ENCODE peak calls at places on chromosomes 1 and 21, in eight cellular contexts. H, E, L, C, T, G, P and U are unnamed samples.

GRCh38 chr1:89610457-89610991 is 22.4 kb upstream of the LRRC8C start:
- DNase-seq in C (no peak), H (no peak), L (no peak), T (no peak), P (no peak), E (no peak), G (no peak), U (no peak)

GRCh38 chr1:245858683-245859509 is 648.2 kb downstream of the SMYD3 start:
- DNase-seq in C (no peak), L (no peak), T (no peak), P (no peak), G (no peak), H (no peak), E (peak; percentile 71), U (no peak)

GRCh38 chr1:234595899-234596298 is 14.1 kb downstream of the IRF2BP2 start:
- DNase-seq in T (no peak), P (no peak), L (no peak), G (no peak), E (no peak), H (no peak), C (no peak), U (no peak)

GRCh38 chr1:82373710-82374109 is 573.0 kb downstream of the ADGRL2 start:
- DNase-seq in C (no peak), L (no peak), G (no peak), P (no peak), H (no peak), T (no peak), E (no peak), U (no peak)

GRCh38 chr1:23578311-23578996 is 19.2 kb upstream of the ID3 start:
- DNase-seq in T (no peak), E (peak; percentile 57), P (no peak), L (no peak), C (no peak), H (no peak), G (no peak), U (no peak)

GRCh38 chr21:45590246-45590725 is 48.0 kb upstream of the SLC19A1 start:
- DNase-seq in H (peak; percentile 57), C (no peak), T (no peak), P (peak; percentile 7), L (peak; percentile 87), E (peak; percentile 69), G (no peak), U (peak; percentile 31)

GRCh38 chr1:243708210-243708609 is 141.8 kb downstream of the AKT3 start:
- DNase-seq in C (no peak), L (no peak), T (no peak), G (no peak), H (no peak), E (peak; percentile 42), P (no peak), U (no peak)

GRCh38 chr21:43467785-43468184 is 40.9 kb upstream of the SIK1 start:
- DNase-seq in T (no peak), H (no peak), L (peak; percentile 7), C (peak; percentile 2), G (no peak), P (no peak), E (no peak), U (no peak)

GRCh38 chr1:11056504-11056903 is 3.3 kb downstream of the SRM start:
- DNase-seq in T (no peak), E (no peak), L (no peak), G (no peak), P (no peak), C (no peak), H (no peak), U (no peak)

GRCh38 chr1:225973158-225973557 is 26.0 kb downstream of the SDE2 start:
- DNase-seq in G (no peak), L (peak; percentile 11), C (no peak), P (no peak), H (no peak), T (no peak), E (no peak), U (no peak)

GRCh38 chr1:224920930-224921329 is 8.5 kb upstream of the DNAH14 start:
- DNase-seq in C (no peak), P (no peak), T (no peak), L (no peak), G (no peak), H (no peak), E (no peak), U (no peak)

GRCh38 chr1:26857473-26857872 is 5.5 kb upstream of the SFN start:
- DNase-seq in G (no peak), T (no peak), L (peak; percentile 44), H (no peak), E (no peak), P (no peak), C (no peak), U (no peak)

GRCh38 chr1:154758346-154758745 is 111.7 kb downstream of the KCNN3 start:
- DNase-seq in H (no peak), L (peak; percentile 46), C (no peak), E (no peak), P (no peak), T (no peak), G (no peak), U (no peak)

GRCh38 chr1:207711285-207711684 is 40.6 kb upstream of the CD46 start:
- DNase-seq in C (no peak), T (no peak), E (peak; percentile 47), P (peak; percentile 14), G (no peak), L (no peak), H (no peak), U (no peak)

GRCh38 chr1:39727221-39727931 is 11.3 kb upstream of the PPIE start:
- DNase-seq in C (no peak), H (no peak), T (no peak), G (no peak), L (no peak), E (no peak), P (no peak), U (no peak)
- H3K4me3 ChIP-seq in C (no peak overlapping the region), H (no peak overlapping the region), T (no peak overlapping the region), G (no peak overlapping the region), L (no peak overlapping the region), E (no peak overlapping the region), P (no peak overlapping the region), U (no peak overlapping the region)

GRCh38 chr1:178339834-178340233 is 156.9 kb downstream of the CLEC20A start:
- DNase-seq in C (no peak), P (no peak), E (no peak), G (no peak), L (no peak), T (no peak), H (no peak), U (no peak)
- H3K4me3 ChIP-seq in C (no peak overlapping the region), P (no peak overlapping the region), E (no peak overlapping the region), G (no peak overlapping the region), L (no peak overlapping the region), T (no peak overlapping the region), H (peak overlapping the region; percentile 57), U (no peak overlapping the region)

GRCh38 chr1:2322065-2322571 is 69.2 kb downstream of the MORN1 start:
- DNase-seq in E (peak; percentile 96), L (peak; percentile 94), H (peak; percentile 82), C (no peak), P (no peak), G (peak; percentile 81), T (peak; percentile 27), U (no peak)

GRCh38 chr1:2322593-2323295 is 68.6 kb downstream of the MORN1 start:
- DNase-seq in E (no peak), C (no peak), H (peak; percentile 59), L (no peak), G (no peak), P (no peak), T (no peak), U (no peak)

GRCh38 chr1:2320760-2321159 is 70.6 kb downstream of the MORN1 start:
- DNase-seq in P (peak; percentile 26), H (no peak), C (no peak), T (no peak), L (no peak), G (no peak), E (no peak), U (no peak)

GRCh38 chr1:2320001-2320400 is 71.4 kb downstream of the MORN1 start:
- DNase-seq in T (no peak), P (no peak), L (peak; percentile 86), C (no peak), E (no peak), H (peak; percentile 64), G (no peak), U (no peak)

DNA sequence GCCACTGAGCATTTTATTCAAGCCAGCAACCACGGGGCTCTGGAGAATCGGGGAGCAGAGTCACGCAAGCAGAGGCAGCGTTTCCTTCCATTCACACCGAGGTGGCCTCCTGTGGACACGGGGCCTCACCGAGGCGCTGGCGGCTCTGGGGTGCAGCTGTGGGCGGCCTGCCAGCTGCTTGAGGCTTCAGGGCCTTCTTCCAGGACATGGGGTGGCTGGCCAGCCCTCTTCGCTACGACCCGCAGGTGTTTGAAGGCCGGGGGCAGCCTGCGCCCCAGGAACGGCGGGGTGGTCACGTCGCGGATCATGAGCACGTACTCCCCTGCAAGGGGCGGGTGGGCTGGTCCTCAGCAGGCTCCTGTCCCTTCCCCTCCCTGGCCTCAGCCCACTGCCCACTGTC is 70.1 kb downstream of the MORN1 start:
- DNase-seq in E (no peak), L (no peak), G (no peak), C (no peak), T (no peak), H (no peak), P (no peak), U (no peak)
- H3K4me3 ChIP-seq in E (no peak overlapping the region), L (no peak overlapping the region), G (no peak overlapping the region), C (no peak overlapping the region), T (no peak overlapping the region), H (no peak overlapping the region), P (no peak overlapping the region), U (no peak overlapping the region)

GRCh38 chr1:198933506-198933905 is 294.7 kb downstream of the PTPRC start:
- DNase-seq in T (no peak), C (no peak), L (no peak), H (no peak), E (no peak), P (no peak), G (no peak), U (no peak)

GRCh38 chr1:198936371-198937083 is 297.7 kb downstream of the PTPRC start:
- DNase-seq in C (no peak), T (no peak), H (no peak), G (peak; percentile 2), L (no peak), P (no peak), E (peak; percentile 61), U (peak; percentile 54)

GRCh38 chr1:198935371-198935921 is 296.6 kb downstream of the PTPRC start:
- DNase-seq in T (peak; percentile 83), G (peak; percentile 70), C (peak; percentile 95), H (peak; percentile 33), P (peak; percentile 97), E (peak; percentile 95), L (peak; percentile 74), U (peak; percentile 96)

GRCh38 chr1:198934414-198934813 is 295.6 kb downstream of the PTPRC start:
- DNase-seq in G (no peak), H (no peak), T (no peak), P (no peak), C (no peak), E (no peak), L (no peak), U (no peak)

DNA sequence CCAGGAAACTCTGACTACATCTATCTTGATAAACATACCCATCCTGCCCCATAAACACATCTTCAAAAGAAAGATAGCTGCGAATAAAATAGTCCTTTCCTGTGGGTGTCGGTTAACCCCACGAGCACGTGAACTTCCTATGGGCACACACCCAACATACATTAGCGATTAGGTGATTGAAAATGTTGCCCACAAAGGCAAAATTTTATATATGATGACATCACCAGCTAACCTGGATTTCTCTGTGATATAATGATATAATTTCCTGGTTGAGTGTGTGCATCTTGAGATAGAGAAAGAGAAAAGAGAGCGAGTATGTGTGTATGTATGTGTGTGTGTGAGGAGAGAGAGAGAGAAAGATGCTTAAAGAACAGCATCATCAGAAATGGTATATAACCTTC is 296.1 kb downstream of the PTPRC start:
- DNase-seq in P (peak; percentile 63), G (peak; percentile 5), E (peak; percentile 58), L (no peak), H (no peak), C (no peak), T (no peak), U (no peak)
- H3K4me3 ChIP-seq in P (peak overlapping the region; percentile 68), G (peak overlapping the region; percentile 61), E (peak overlapping the region; percentile 68), L (peak overlapping the region; percentile 44), H (peak overlapping the region; percentile 67), C (peak overlapping the region; percentile 46), T (peak overlapping the region; percentile 69), U (peak overlapping the region; percentile 59)